ENCODE peak calls at places on chromosomes 4 and X, in six cellular contexts. V is suprapubic skin, Q is transverse colon, S is stomach, E is GM12891, D is esophagus muscularis mucosa. J is an unnamed sample.

GRCh38 chr4:96916731-96917130 is 1076.8 kb downstream of the PDHA2 start:
- DNase-seq in V (no peak), Q (no peak), S (no peak), E (no peak), D (no peak), J (no peak)

GRCh38 chrX:2794336-2794735 is 34.4 kb upstream of the GYG2 start:
- DNase-seq in V (no peak), Q (no peak), S (no peak), E (no peak), D (no peak), J (no peak)

GRCh38 chrX:135982860-135983259 is 2.4 kb upstream of the SLC9A6 start:
- DNase-seq in V (no peak), Q (no peak), S (no peak), E (no peak), D (no peak), J (no peak)

GRCh38 chr4:68864438-68865177 is 48.8 kb downstream of the UGT2B10 start:
- DNase-seq in V (no peak), Q (peak), S (peak), E (no peak), D (no peak), J (no peak)

GRCh38 chrX:115895678-115896329 is 274.7 kb upstream of the AGTR2 start:
- DNase-seq in V (no peak), Q (no peak), S (no peak), E (no peak), D (no peak), J (no peak)

GRCh38 chrX:132219343-132219768 is at the start of gene RAP2C:
- DNase-seq in V (peak), Q (peak), S (peak), E (peak), D (peak), J (peak)

GRCh38 chr4:9923195-9923812 is 98.0 kb downstream of the SLC2A9 start:
- DNase-seq in V (no peak), Q (no peak), S (no peak), E (no peak), D (no peak), J (no peak)

GRCh38 chr4:173243321-173243720 is 74.7 kb downstream of the GALNT7 start:
- DNase-seq in V (no peak), Q (no peak), S (no peak), E (no peak), D (no peak), J (no peak)

GRCh38 chr4:156948133-156948532 is 23.5 kb downstream of the PDGFC start:
- DNase-seq in V (no peak), Q (no peak), S (no peak), E (no peak), D (no peak), J (no peak)

GRCh38 chr4:40749717-40750460 is at the start of gene NSUN7:
- DNase-seq in V (no peak), Q (peak), S (peak), E (peak), D (no peak), J (peak)

GRCh38 chrX:55801811-55802210 is 84.3 kb downstream of the RRAGB start:
- DNase-seq in V (no peak), Q (peak), S (no peak), E (no peak), D (no peak), J (no peak)

GRCh38 chr4:125187621-125188176 is 127.1 kb upstream of the FAT4 start:
- DNase-seq in V (no peak), Q (no peak), S (peak), E (no peak), D (no peak), J (no peak)

GRCh38 chr4:22356996-22357596 is 158.8 kb downstream of the ADGRA3 start:
- DNase-seq in V (no peak), Q (no peak), S (no peak), E (peak), D (no peak), J (no peak)

GRCh38 chrX:40772290-40772689 is 36.9 kb upstream of the MED14 start:
- DNase-seq in V (no peak), Q (no peak), S (no peak), E (no peak), D (no peak), J (no peak)

GRCh38 chr4:181176306-181176705 is 1066.9 kb upstream of the TENM3 start:
- DNase-seq in V (no peak), Q (no peak), S (no peak), E (no peak), D (no peak), J (no peak)

GRCh38 chrX:133229361-133229760 is 11.2 kb upstream of the TFDP3 start:
- DNase-seq in V (no peak), Q (no peak), S (no peak), E (no peak), D (no peak), J (no peak)

GRCh38 chr4:4457803-4458550 is 71.1 kb downstream of the NSG1 start:
- DNase-seq in V (no peak), Q (no peak), S (no peak), E (no peak), D (no peak), J (no peak)

GRCh38 chrX:16187024-16187698 is 19.9 kb downstream of the MAGEB17 start:
- DNase-seq in V (no peak), Q (no peak), S (no peak), E (no peak), D (no peak), J (no peak)

GRCh38 chrX:106964290-106964689 is 35.7 kb downstream of the MORC4 start:
- DNase-seq in V (no peak), Q (no peak), S (no peak), E (no peak), D (no peak), J (no peak)

GRCh38 chr4:110621839-110622751 is 782 bp downstream of the PITX2 start:
- DNase-seq in V (no peak), Q (no peak), S (no peak), E (no peak), D (no peak), J (no peak)

GRCh38 chr4:110869114-110869513 is 246.2 kb upstream of the PITX2 start:
- DNase-seq in V (no peak), Q (no peak), S (no peak), E (no peak), D (no peak), J (no peak)

GRCh38 chrX:16039363-16039762 is 84.0 kb upstream of the GRPR start:
- DNase-seq in V (no peak), Q (no peak), S (no peak), E (no peak), D (no peak), J (no peak)

DNA sequence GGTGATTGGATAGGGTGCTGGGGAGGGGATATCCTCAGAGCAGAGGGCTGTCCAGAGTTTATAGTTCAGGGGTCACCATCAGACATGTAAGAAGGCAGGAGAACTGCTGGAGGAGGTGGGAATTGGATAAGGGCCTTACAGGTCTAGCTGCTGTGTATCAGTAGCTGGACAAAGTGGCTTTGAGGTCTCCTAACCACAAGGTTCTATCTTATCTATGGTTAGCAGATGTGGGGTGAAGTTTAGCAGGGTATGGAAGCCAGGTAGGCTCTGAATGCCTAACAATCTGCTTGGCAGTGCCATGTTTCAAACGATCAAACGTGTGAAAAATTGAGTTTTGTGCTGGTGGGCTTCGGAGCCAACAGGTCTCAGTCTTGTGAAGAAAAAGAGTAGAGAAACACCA is 32.1 kb upstream of the MAGEA8 start:
- DNase-seq in V (no peak), Q (no peak), S (no peak), E (no peak), D (no peak), J (no peak)
- TF ChIP-seq POLR2AphosphoS5 in V (no peak), Q (no peak), S (no peak), E (no peak), D (no peak), J (no peak)

GRCh38 chr4:52076731-52077130 is 25.6 kb downstream of the SPATA18 start:
- DNase-seq in V (no peak), Q (no peak), S (no peak), E (no peak), D (no peak), J (no peak)
- TF ChIP-seq POLR2A in V (no peak), Q (no peak), S (no peak), E (no peak), D (no peak), J (no peak)

GRCh38 chr4:187478292-187479205 is 517.0 kb upstream of the ZFP42 start:
- DNase-seq in V (no peak), Q (no peak), S (no peak), E (no peak), D (peak), J (no peak)
- TF ChIP-seq POLR2AphosphoS5 in V (no peak), Q (no peak), S (no peak), E (no peak), D (peak), J (no peak)

DNA sequence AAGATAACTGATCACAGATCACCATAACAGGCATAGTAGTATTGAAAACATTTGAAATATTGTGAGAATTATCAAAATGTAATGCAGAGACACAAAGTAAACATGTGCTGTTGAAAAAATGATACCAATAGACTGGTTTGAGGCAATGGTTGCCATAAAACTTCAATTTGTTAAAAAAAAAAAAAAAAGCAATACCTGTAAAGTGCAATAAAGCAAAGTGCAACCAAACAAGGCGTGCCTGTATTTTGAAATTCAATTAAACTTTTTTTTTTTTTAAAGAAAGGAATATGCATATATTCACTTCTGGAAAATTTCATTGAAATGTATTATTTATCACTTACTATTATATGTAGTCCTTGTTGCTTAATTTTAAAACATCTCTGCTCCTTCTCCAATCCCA is 27.7 kb downstream of the TMEM154 start:
- DNase-seq in V (no peak), Q (no peak), S (no peak), E (no peak), D (no peak), J (no peak)
- TF ChIP-seq POLR2A in V (no peak), Q (no peak), S (no peak), E (no peak), D (no peak), J (no peak)

GRCh38 chrX:149939271-149940014 is 1.2 kb upstream of the EOLA2 start:
- DNase-seq in V (peak), Q (peak), S (peak), E (no peak), D (peak), J (peak)

GRCh38 chrX:149938427-149939270 is at the start of gene EOLA2:
- DNase-seq in V (peak), Q (peak), S (peak), E (peak), D (peak), J (peak)

GRCh38 chrX:149937881-149938426 is 337 bp downstream of the EOLA2 start:
- DNase-seq in V (no peak), Q (peak), S (no peak), E (no peak), D (no peak), J (no peak)

DNA sequence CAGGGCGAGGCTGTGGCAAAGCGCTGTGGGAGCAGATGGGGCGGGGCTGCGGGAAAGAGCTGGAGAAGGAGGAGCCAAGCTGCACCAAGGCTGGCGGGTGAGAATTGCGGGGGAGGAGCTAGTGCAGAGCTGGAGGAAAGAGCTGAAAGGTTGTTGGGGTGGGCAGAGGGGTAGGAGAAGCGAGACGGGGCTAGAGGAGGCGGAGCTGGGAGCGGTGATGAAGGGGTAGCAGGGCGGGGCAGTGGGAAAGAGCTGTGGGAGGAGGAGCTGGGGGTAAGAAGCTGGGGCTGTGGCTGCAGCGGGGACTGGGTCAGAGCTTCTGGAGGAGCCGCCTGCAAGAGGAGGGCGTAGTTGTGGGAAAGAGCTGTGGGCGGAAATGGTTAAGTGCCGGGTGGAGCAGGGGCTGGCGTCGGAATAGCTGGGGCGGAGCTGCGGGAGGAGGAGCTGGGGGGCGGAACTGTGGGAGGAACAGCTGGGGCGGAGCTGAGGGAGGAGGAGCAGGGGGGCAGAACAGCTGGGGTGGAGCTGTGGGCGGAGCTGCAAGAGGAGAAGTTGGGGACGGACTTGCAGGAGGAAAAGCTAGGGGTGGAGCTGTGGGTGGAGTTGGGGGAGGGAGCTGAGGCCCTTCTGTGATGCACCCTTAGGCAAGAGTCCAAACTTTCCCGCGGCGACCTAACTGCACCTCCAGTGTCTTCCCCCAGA is 1.9 kb upstream of the EOLA2 start:
- DNase-seq in V (peak), Q (peak), S (peak), E (peak), D (peak), J (peak)
- TF ChIP-seq POLR2AphosphoS5 in V (no peak), Q (peak), S (peak), E (peak), D (peak), J (no peak)

GRCh38 chr4:83114576-83114975 is at the start of gene PLAC8:
- DNase-seq in V (no peak), Q (peak), S (peak), E (peak), D (no peak), J (no peak)
- TF ChIP-seq POLR2A in V (no peak), Q (peak), S (no peak), E (peak), D (no peak), J (peak)

GRCh38 chrX:153491351-153492152 is 3.2 kb upstream of the BGN start:
- DNase-seq in V (no peak), Q (no peak), S (no peak), E (no peak), D (no peak), J (no peak)

GRCh38 chrX:153492543-153492942 is 2.2 kb upstream of the BGN start:
- DNase-seq in V (no peak), Q (no peak), S (no peak), E (no peak), D (no peak), J (no peak)

GRCh38 chrX:153488231-153488914 is 6.4 kb upstream of the BGN start:
- DNase-seq in V (no peak), Q (no peak), S (peak), E (no peak), D (no peak), J (no peak)

GRCh38 chrX:153492153-153492454 is 2.7 kb upstream of the BGN start:
- DNase-seq in V (no peak), Q (no peak), S (no peak), E (no peak), D (no peak), J (no peak)

GRCh38 chrX:153490217-153490616 is 4.6 kb upstream of the BGN start:
- DNase-seq in V (no peak), Q (no peak), S (no peak), E (no peak), D (no peak), J (no peak)
- TF ChIP-seq POLR2AphosphoS5 in V (no peak), Q (no peak), S (no peak), E (no peak), D (no peak), J (no peak)

GRCh38 chr4:6916587-6917444 is 7.2 kb downstream of the TBC1D14 start:
- DNase-seq in V (no peak), Q (peak), S (peak), E (no peak), D (no peak), J (no peak)
- TF ChIP-seq POLR2A in V (peak), Q (peak), S (no peak), E (no peak), D (no peak), J (no peak)

GRCh38 chr4:168610911-168611530 is 114.2 kb downstream of the PALLD start:
- DNase-seq in V (no peak), Q (no peak), S (no peak), E (no peak), D (no peak), J (no peak)

GRCh38 chr4:168613869-168614268 is 117.0 kb downstream of the PALLD start:
- DNase-seq in V (no peak), Q (no peak), S (no peak), E (no peak), D (no peak), J (no peak)

GRCh38 chr4:168615294-168615693 is 118.4 kb downstream of the PALLD start:
- DNase-seq in V (no peak), Q (no peak), S (no peak), E (no peak), D (no peak), J (no peak)

GRCh38 chr4:168614316-168615057 is 117.6 kb downstream of the PALLD start:
- DNase-seq in V (no peak), Q (no peak), S (no peak), E (no peak), D (no peak), J (no peak)

DNA sequence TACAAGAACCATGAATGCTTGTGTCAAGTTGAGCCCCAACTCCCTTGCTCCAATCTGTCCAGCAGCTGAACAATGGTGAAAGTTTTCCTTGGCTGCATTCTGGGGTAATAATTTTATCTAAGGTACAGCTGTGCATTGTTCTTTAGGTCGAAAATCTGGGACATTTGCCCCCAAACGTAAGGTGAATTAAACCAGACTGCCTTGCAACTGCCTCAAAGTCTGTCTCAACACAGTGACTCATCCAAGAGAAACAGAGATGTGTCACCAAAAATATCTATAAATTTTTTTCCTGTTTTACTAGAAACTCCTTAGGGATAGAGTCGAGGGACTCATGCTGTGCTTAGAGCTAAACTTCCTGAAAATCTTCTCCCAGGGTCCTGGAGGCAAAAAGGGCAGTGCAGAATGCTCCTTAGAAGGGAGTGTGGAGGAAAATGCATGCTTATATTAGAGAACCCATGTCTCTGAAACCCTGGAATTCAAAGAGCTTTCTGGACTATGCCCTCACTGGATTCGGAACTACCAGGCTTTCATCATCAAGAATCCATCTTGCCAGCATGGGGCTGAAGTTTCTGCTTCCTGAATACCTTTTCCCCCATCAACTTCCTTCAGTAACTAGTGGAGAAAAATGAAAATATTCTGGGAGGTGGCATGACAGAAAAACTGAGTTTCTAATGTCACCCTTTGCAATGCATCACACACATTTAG is 115.7 kb downstream of the PALLD start:
- DNase-seq in V (no peak), Q (no peak), S (no peak), E (no peak), D (no peak), J (no peak)
- TF ChIP-seq POLR2AphosphoS5 in V (no peak), Q (no peak), S (no peak), E (no peak), D (no peak), J (no peak)